ENCODE peak calls at places on chromosomes 16 and 17, in six cellular contexts. N is stomach, G is tibial nerve, R is A549, T is suprapubic skin, W is sigmoid colon. C is an unnamed sample. For H3K4me1, the result is how much of the 10 kb centered on the place peaks cover.

GRCh38 chr17:27989046-27989445 is 53.4 kb upstream of the NLK start:
- DNase-seq in N (no peak), G (no peak), R (no peak), T (no peak), W (no peak), C (no peak)

GRCh38 chr17:65678534-65678933 is 117.1 kb upstream of the AXIN2 start:
- DNase-seq in N (no peak), G (no peak), R (no peak), T (no peak), W (no peak), C (no peak)

GRCh38 chr17:73976676-73977521 is 226.6 kb upstream of the RPL38 start:
- DNase-seq in N (no peak), G (no peak), R (no peak), T (no peak), W (no peak), C (no peak)

GRCh38 chr16:2842340-2843000 is 12.4 kb downstream of the ZG16B start:
- DNase-seq in N (peak), G (no peak), R (peak), T (no peak), W (peak), C (peak)

GRCh38 chr16:88804173-88804551 is 573 bp downstream of the CDT1 start:
- DNase-seq in N (no peak), G (no peak), R (no peak), T (no peak), W (no peak), C (no peak)

GRCh38 chr17:17767497-17768286 is 69.1 kb downstream of the SREBF1 start:
- DNase-seq in N (no peak), G (no peak), R (no peak), T (no peak), W (no peak), C (no peak)

GRCh38 chr16:17227278-17227677 is 243.5 kb downstream of the XYLT1 start:
- DNase-seq in N (no peak), G (no peak), R (no peak), T (no peak), W (no peak), C (no peak)

GRCh38 chr16:12289175-12290063 is 312.9 kb downstream of the SNX29 start:
- DNase-seq in N (peak), G (no peak), R (no peak), T (no peak), W (no peak), C (peak)

GRCh38 chr16:85898521-85899442 is at the start of gene IRF8:
- DNase-seq in N (peak), G (peak), R (peak), T (peak), W (peak), C (peak)

GRCh38 chr17:57551321-57552079 is 193.6 kb downstream of the CCDC182 start:
- DNase-seq in N (peak), G (no peak), R (no peak), T (no peak), W (no peak), C (peak)

GRCh38 chr16:81521141-81521626 is 76.6 kb downstream of the CMIP start:
- DNase-seq in N (peak), G (no peak), R (no peak), T (no peak), W (no peak), C (peak)

GRCh38 chr17:82334622-82335394 is 1.2 kb upstream of the SECTM1 start:
- DNase-seq in N (no peak), G (no peak), R (no peak), T (no peak), W (no peak), C (no peak)

GRCh38 chr17:79937981-79938695 is 97.5 kb downstream of the TBC1D16 start:
- DNase-seq in N (no peak), G (no peak), R (no peak), T (no peak), W (no peak), C (no peak)

GRCh38 chr16:14365200-14365851 is 264.7 kb downstream of the PARN start:
- DNase-seq in N (no peak), G (no peak), R (peak), T (no peak), W (no peak), C (no peak)

GRCh38 chr16:81583893-81584705 is 139.5 kb downstream of the CMIP start:
- DNase-seq in N (peak), G (no peak), R (peak), T (no peak), W (no peak), C (peak)

GRCh38 chr16:30985401-30986128 is 558 bp downstream of the HSD3B7 start:
- DNase-seq in N (peak), G (no peak), R (peak), T (peak), W (no peak), C (peak)

GRCh38 chr16:69756705-69757104 is 2.0 kb upstream of the NOB1 start:
- DNase-seq in N (no peak), G (no peak), R (no peak), T (no peak), W (no peak), C (no peak)

GRCh38 chr17:78275355-78275754 is 43.9 kb downstream of the TMEM235 start:
- DNase-seq in N (no peak), G (no peak), R (no peak), T (no peak), W (no peak), C (no peak)

GRCh38 chr17:35947156-35947585 is 3.7 kb upstream of the LYZL6 start:
- DNase-seq in N (peak), G (no peak), R (peak), T (no peak), W (no peak), C (peak)

GRCh38 chr16:21083729-21084268 is 66.8 kb downstream of the DNAH3 start:
- DNase-seq in N (peak), G (peak), R (peak), T (peak), W (peak), C (peak)

GRCh38 chr17:38317081-38317480 is 20.1 kb downstream of the MRPL45 start:
- DNase-seq in N (no peak), G (no peak), R (no peak), T (no peak), W (no peak), C (no peak)

GRCh38 chr17:6254036-6254435 is 180.9 kb downstream of the AIPL1 start:
- DNase-seq in N (no peak), G (no peak), R (no peak), T (no peak), W (no peak), C (no peak)

GRCh38 chr16:4477966-4478365 is 1.8 kb downstream of the HMOX2 start:
- DNase-seq in N (no peak), G (no peak), R (no peak), T (no peak), W (no peak), C (no peak)

GRCh38 chr16:12775689-12776236 is 27.9 kb downstream of the CPPED1 start:
- DNase-seq in N (no peak), G (no peak), R (no peak), T (no peak), W (no peak), C (no peak)

GRCh38 chr17:3665834-3666233 is 2.5 kb downstream of the TAX1BP3 start:
- DNase-seq in N (no peak), G (no peak), R (no peak), T (no peak), W (no peak), C (no peak)

GRCh38 chr16:73063284-73063733 is 15.4 kb upstream of the ZFHX3 start:
- DNase-seq in N (no peak), G (no peak), R (no peak), T (no peak), W (peak), C (no peak)

GRCh38 chr16:370980-371728 is 816 bp upstream of the MRPL28 start:
- DNase-seq in N (no peak), G (no peak), R (no peak), T (peak), W (peak), C (peak)

GRCh38 chr16:57462978-57463362 is 491 bp downstream of the POLR2C start:
- DNase-seq in N (no peak), G (no peak), R (no peak), T (no peak), W (no peak), C (no peak)

GRCh38 chr17:77645441-77646430 is 312.8 kb upstream of the TNRC6C start:
- DNase-seq in N (no peak), G (no peak), R (no peak), T (no peak), W (no peak), C (no peak)

GRCh38 chr17:78572277-78573205 is 4.7 kb downstream of the DNAH17 start:
- DNase-seq in N (no peak), G (no peak), R (no peak), T (no peak), W (no peak), C (no peak)

GRCh38 chr16:1474047-1474446 is 781 bp downstream of the CLCN7 start:
- DNase-seq in N (no peak), G (no peak), R (no peak), T (no peak), W (no peak), C (no peak)

GRCh38 chr16:10220942-10221341 is 38.7 kb upstream of the GRIN2A start:
- DNase-seq in N (no peak), G (no peak), R (no peak), T (no peak), W (no peak), C (no peak)

GRCh38 chr17:65013613-65014391 is 42.7 kb downstream of the GNA13 start:
- DNase-seq in N (no peak), G (no peak), R (no peak), T (no peak), W (no peak), C (no peak)

GRCh38 chr17:46038937-46039336 is 39.9 kb downstream of the STH start:
- DNase-seq in N (no peak), G (no peak), R (no peak), T (no peak), W (no peak), C (no peak)

GRCh38 chr17:21286066-21286770 is 1.7 kb downstream of the MAP2K3 start:
- DNase-seq in N (peak), G (peak), R (peak), T (peak), W (peak), C (peak)
- TF ChIP-seq EP300 in N (no peak), G (peak), R (peak), T (no peak), W (no peak), C (no peak)

DNA sequence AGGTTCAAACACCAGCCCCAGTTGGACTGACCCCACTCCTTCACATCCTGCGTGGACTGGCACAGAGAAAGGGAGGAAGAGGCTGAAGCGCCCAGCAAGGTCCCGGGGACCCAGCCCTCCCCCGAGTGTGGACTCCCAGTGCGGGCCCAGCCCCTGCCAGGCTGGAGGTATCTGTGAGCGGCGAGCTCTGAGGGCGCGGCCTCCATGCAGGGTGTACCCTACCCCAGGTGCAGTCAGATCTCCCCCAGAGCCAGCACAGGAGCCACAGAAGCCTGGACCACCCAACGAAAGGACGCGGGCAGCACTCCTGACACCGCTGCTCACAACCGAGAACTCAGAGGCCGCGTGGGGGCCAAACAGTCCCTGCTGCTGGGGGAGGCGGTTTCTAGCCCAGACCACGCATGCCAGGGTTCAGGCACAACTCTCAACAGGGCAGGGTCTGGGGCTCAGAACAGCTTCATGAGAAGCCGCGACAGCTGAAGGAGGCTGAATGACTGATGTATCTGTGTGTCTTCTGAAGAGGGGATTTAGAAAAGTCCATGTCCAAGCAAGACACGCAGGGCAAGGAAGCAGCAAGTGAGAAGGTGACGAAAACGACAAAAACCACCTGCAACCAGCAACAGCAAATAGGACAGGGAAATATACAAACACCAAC is 8.5 kb downstream of the SLC38A10 start:
- DNase-seq in N (no peak), G (no peak), R (no peak), T (no peak), W (no peak), C (no peak)
- H3K4me1 ChIP-seq in N (under half), G (under half), R (under half), T (under half), W (under half), C (under half)

GRCh38 chr16:24978370-24978914 is 36.7 kb downstream of the ARHGAP17 start:
- DNase-seq in N (no peak), G (no peak), R (no peak), T (no peak), W (no peak), C (no peak)
- TF ChIP-seq EP300 in N (no peak), G (no peak), R (no peak), T (no peak), W (no peak), C (no peak)

DNA sequence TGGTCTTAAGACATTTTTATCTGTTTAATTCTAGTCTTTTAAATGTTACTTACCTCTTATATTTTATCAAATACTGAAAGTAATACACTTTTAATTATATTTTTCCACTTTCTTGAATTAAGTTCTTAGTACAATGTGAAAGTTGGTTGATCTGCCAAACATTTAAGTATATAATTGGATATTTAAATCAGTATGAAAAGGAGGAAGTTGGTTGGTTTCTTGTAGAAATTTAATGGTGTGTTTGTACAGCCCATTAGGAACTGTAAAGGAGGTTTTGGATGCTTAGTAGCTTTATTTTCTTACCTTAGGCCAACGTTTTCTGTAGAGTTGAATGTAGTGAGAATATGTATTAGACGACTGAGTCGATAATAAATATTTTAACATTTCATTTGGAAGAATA is 5.4 kb downstream of the NFATC3 start:
- DNase-seq in N (no peak), G (no peak), R (no peak), T (no peak), W (no peak), C (no peak)
- H3K4me1 ChIP-seq in N (half or more), G (under half), R (half or more), T (half or more), W (half or more), C (under half)

GRCh38 chr17:37142294-37142944 is 193.7 kb downstream of the AATF start:
- DNase-seq in N (no peak), G (no peak), R (no peak), T (no peak), W (no peak), C (no peak)
- TF ChIP-seq EP300 in N (no peak), G (no peak), R (no peak), T (no peak), W (no peak), C (no peak)

GRCh38 chr16:46883690-46884512 is at the start of gene GPT2:
- DNase-seq in N (peak), G (peak), R (peak), T (peak), W (peak), C (peak)

GRCh38 chr16:46884513-46885293 is 541 bp downstream of the GPT2 start:
- DNase-seq in N (no peak), G (no peak), R (no peak), T (no peak), W (no peak), C (peak)

GRCh38 chr16:46882304-46882939 is 1.7 kb upstream of the GPT2 start:
- DNase-seq in N (no peak), G (no peak), R (no peak), T (no peak), W (no peak), C (no peak)

GRCh38 chr16:46882940-46883307 is 1.2 kb upstream of the GPT2 start:
- DNase-seq in N (no peak), G (no peak), R (no peak), T (no peak), W (no peak), C (no peak)

DNA sequence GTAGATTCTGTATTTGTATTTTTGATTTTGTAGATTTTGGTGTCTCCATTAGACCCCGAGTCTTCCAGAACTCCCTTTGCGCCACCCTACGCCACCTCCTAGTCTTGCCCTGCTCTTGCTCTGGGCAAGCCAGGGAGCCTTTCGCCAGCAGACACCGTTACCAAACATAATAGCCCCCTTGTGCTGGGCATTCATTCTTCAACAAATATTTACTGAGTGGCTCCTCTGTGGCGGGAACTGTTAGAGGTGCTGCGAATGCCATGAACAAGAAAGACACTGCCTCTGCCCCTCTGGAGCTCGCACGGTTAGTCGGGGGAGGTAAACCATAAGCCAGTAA is 841 bp upstream of the GPT2 start:
- DNase-seq in N (no peak), G (no peak), R (no peak), T (no peak), W (no peak), C (peak)
- H3K4me1 ChIP-seq in N (under half), G (under half), R (under half), T (under half), W (under half), C (under half)

DNA sequence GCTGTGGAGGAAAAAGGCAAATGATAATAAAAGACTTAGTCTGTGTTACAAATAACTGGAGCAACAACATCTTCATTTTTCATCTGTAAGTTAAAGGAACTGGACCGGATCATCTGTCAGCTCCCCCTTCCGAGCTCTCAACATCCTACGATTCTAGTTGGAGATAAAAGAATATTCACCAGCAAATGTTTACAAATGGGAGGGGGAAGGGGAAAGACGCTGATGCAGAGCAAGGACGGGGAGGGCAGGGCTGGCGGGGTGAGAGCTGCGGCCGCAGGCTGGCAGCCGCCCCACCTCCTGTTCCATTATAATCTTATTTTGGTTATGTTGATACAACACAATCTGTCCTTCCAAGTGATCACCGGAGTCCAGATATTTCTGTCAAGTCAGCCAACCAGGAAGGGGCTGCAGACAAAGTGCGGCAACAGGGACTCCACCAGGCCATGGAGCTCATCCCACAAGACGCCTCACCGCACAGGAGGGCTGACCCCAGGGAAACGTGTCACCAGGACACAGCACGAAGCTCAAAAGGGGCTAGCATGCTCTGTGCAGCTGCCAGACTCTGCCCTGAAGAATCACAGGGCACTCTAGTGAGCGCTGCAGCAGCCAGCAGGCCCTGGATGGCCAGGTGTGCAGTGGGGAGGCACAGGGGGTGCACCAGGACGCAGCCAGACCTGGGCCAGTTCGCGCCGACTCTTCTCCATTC is 19.7 kb downstream of the FBXO31 start:
- DNase-seq in N (peak), G (no peak), R (no peak), T (no peak), W (peak), C (peak)
- TF ChIP-seq EP300 in N (no peak), G (no peak), R (no peak), T (no peak), W (peak), C (no peak)

DNA sequence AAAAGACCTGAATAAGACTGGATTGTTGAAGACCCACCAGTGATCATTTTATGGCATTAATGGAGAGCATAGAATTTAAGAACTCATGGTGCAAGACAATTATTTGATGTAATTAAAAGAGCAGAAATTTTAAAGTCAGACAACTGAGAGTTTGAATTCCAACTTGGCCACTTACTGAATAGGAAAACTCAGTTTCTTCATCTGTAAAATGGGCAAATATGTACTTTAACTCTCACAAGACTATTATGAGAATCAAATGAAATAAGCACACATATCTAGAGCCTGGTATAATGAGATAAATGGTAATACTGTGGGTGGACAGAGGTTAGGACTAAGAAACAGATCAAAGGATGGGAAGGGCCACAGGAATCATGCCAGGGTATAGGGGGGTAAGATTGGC is 88.0 kb downstream of the SOX9 start:
- DNase-seq in N (no peak), G (no peak), R (no peak), T (no peak), W (no peak), C (no peak)
- H3K4me1 ChIP-seq in N (under half), G (under half), R (under half), T (under half), W (under half), C (under half)

DNA sequence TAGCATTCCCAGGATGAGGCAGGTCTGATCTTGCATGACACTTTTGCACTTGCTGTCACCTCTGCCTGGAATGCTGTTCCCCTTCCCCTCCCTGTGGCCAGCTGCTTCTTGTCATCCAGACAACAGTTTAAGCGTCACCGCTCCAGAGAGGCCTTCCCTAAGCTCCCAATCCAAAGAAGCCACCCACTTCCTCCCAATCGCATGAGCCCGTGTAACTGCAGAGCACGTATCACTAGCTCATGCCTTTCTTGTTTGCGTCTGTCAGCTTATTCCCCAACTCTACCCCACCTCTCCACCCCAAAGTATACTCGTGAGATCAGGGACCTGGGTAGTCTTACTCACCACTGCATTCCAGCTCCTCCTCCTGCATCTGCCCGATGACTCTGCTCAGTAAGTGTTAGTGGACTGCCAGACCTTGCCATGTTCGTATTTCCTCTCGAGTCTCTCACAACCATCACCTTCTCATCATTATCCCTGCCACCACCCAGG is 92.8 kb downstream of the GAS7 start:
- DNase-seq in N (no peak), G (no peak), R (no peak), T (no peak), W (peak), C (no peak)
- TF ChIP-seq EP300 in N (no peak), G (no peak), R (no peak), T (no peak), W (no peak), C (no peak)

C was measured in transverse colon.